ENCODE peak calls at places on chromosomes 5 and 9, in nine cellular contexts. F, R, G, S, P, I, D, M and U are unnamed samples.

GRCh38 chr5:96703384-96703910 is 41.3 kb downstream of the CAST start:
- DNase-seq in F (no peak), R (no peak), G (no peak), S (peak; percentile 13), P (no peak), I (no peak), D (no peak), M (peak; percentile 45), U (no peak)

GRCh38 chr9:90331826-90332575 is 310.6 kb downstream of the DIRAS2 start:
- DNase-seq in F (no peak), R (no peak), G (no peak), S (peak; percentile 3), P (no peak), I (no peak), D (no peak), M (no peak), U (no peak)

GRCh38 chr9:16031971-16032370 is 479.1 kb downstream of the CCDC171 start:
- DNase-seq in F (no peak), R (no peak), G (no peak), S (peak; percentile 37), P (no peak), I (no peak), D (no peak), M (no peak), U (no peak)

GRCh38 chr9:77997611-77998349 is 33.8 kb downstream of the GNAQ start:
- DNase-seq in F (no peak), R (peak; percentile 26), G (no peak), S (no peak), P (no peak), I (no peak), D (no peak), M (peak; percentile 2), U (peak; percentile 86)

GRCh38 chr5:38370341-38371100 is 112.2 kb downstream of the EGFLAM start:
- DNase-seq in F (no peak), R (no peak), G (no peak), S (no peak), P (no peak), I (no peak), D (no peak), M (no peak), U (no peak)

GRCh38 chr5:127313847-127314473 is 23.4 kb downstream of the MEGF10 start:
- DNase-seq in F (peak; percentile 72), R (peak; percentile 48), G (peak; percentile 70), S (peak; percentile 72), P (peak; percentile 84), I (peak; percentile 83), D (peak; percentile 59), M (peak; percentile 70), U (no peak)

GRCh38 chr9:133221177-133221809 is 12.2 kb upstream of the OBP2B start:
- DNase-seq in F (no peak), R (no peak), G (no peak), S (no peak), P (peak; percentile 29), I (no peak), D (no peak), M (no peak), U (no peak)

GRCh38 chr9:134466869-134467616 is 140.8 kb downstream of the RXRA start:
- DNase-seq in F (no peak), R (no peak), G (no peak), S (no peak), P (no peak), I (no peak), D (no peak), M (no peak), U (no peak)

GRCh38 chr9:135498381-135499126 is 1.9 kb upstream of the MRPS2 start:
- DNase-seq in F (no peak), R (no peak), G (no peak), S (no peak), P (no peak), I (no peak), D (no peak), M (no peak), U (no peak)

GRCh38 chr5:83313431-83313830 is 158.1 kb upstream of the VCAN start:
- DNase-seq in F (no peak), R (no peak), G (no peak), S (peak; percentile 66), P (no peak), I (no peak), D (no peak), M (no peak), U (no peak)

GRCh38 chr5:73291873-73292272 is 118.9 kb downstream of the TMEM174 start:
- DNase-seq in F (no peak), R (no peak), G (no peak), S (no peak), P (no peak), I (no peak), D (no peak), M (no peak), U (no peak)

GRCh38 chr9:12628546-12628945 is 64.6 kb upstream of the TYRP1 start:
- DNase-seq in F (no peak), R (no peak), G (no peak), S (no peak), P (no peak), I (no peak), D (no peak), M (peak; percentile 0), U (no peak)

GRCh38 chr9:129359871-129360536 is 181.9 kb upstream of the IER5L start:
- DNase-seq in F (no peak), R (no peak), G (no peak), S (no peak), P (no peak), I (no peak), D (no peak), M (peak; percentile 27), U (no peak)

GRCh38 chr9:83307051-83307724 is 231.0 kb downstream of the FRMD3 start:
- DNase-seq in F (no peak), R (no peak), G (no peak), S (no peak), P (no peak), I (no peak), D (no peak), M (no peak), U (no peak)